ENCODE peak calls at places on chromosomes 6 and 20, in ten cellular contexts. Q is adrenal gland, O is endothelial cell of umbilical vein, G is IMR-90, M is transverse colon, L is body of pancreas, S is GM12878, V is Peyer's patch, T is esophagus muscularis mucosa, E is uterus. Z is an unnamed sample.

GRCh38 chr6:119443993-119444641 is 94.6 kb upstream of the MAN1A1 start:
- DNase-seq in Q (no peak), O (no peak), G (peak), M (no peak), L (no peak), S (no peak), V (no peak), T (no peak), E (no peak), Z (no peak)

GRCh38 chr6:89734526-89734925 is 85.1 kb downstream of the MDN1 start:
- DNase-seq in Q (peak), O (no peak), G (peak), M (no peak), L (no peak), S (no peak), V (no peak), T (no peak), E (no peak), Z (no peak)

GRCh38 chr6:131476362-131476761 is 96.7 kb upstream of the ARG1 start:
- DNase-seq in Q (no peak), O (no peak), G (no peak), M (no peak), L (no peak), S (no peak), V (no peak), T (no peak), E (no peak), Z (no peak)

GRCh38 chr6:150456466-150456865 is 87.7 kb downstream of the IYD start:
- DNase-seq in Q (no peak), O (no peak), G (no peak), M (no peak), L (no peak), S (no peak), V (no peak), T (no peak), E (no peak), Z (no peak)

GRCh38 chr6:146915671-146916127 is 288.5 kb upstream of the STXBP5 start:
- DNase-seq in Q (no peak), O (peak), G (peak), M (no peak), L (no peak), S (no peak), V (no peak), T (no peak), E (no peak), Z (no peak)

GRCh38 chr6:56062856-56063255 is 184.5 kb downstream of the COL21A1 start:
- DNase-seq in Q (no peak), O (no peak), G (peak), M (no peak), L (no peak), S (no peak), V (no peak), T (no peak), E (no peak), Z (no peak)

GRCh38 chr6:169070506-169071176 is 183.0 kb downstream of the THBS2 start:
- DNase-seq in Q (peak), O (no peak), G (peak), M (peak), L (peak), S (no peak), V (peak), T (peak), E (peak), Z (peak)

GRCh38 chr20:20215976-20216727 is 151.8 kb upstream of the INSM1 start:
- DNase-seq in Q (no peak), O (no peak), G (no peak), M (no peak), L (peak), S (no peak), V (no peak), T (no peak), E (no peak), Z (no peak)

GRCh38 chr20:64053841-64054661 is 4.6 kb upstream of the SOX18 start:
- DNase-seq in Q (peak), O (peak), G (no peak), M (no peak), L (peak), S (no peak), V (no peak), T (no peak), E (no peak), Z (peak)

GRCh38 chr20:37526839-37527637 is 638 bp downstream of the BLCAP start:
- DNase-seq in Q (peak), O (no peak), G (peak), M (peak), L (peak), S (no peak), V (peak), T (no peak), E (no peak), Z (peak)

GRCh38 chr6:16105874-16106273 is 23.0 kb upstream of the MYLIP start:
- DNase-seq in Q (no peak), O (no peak), G (peak), M (no peak), L (no peak), S (no peak), V (no peak), T (no peak), E (no peak), Z (no peak)

GRCh38 chr6:4274382-4275082 is 139.2 kb upstream of the ECI2 start:
- DNase-seq in Q (no peak), O (peak), G (peak), M (no peak), L (no peak), S (no peak), V (no peak), T (no peak), E (no peak), Z (no peak)

GRCh38 chr6:56547687-56548086 is 95.0 kb downstream of the DST start:
- DNase-seq in Q (no peak), O (no peak), G (no peak), M (no peak), L (no peak), S (no peak), V (no peak), T (no peak), E (no peak), Z (no peak)

GRCh38 chr6:18058429-18058828 is 64.0 kb downstream of the NHLRC1 start:
- DNase-seq in Q (peak), O (no peak), G (no peak), M (no peak), L (no peak), S (no peak), V (no peak), T (no peak), E (no peak), Z (no peak)

GRCh38 chr6:42443312-42444075 is 8.2 kb downstream of the TRERF1 start:
- DNase-seq in Q (no peak), O (no peak), G (no peak), M (no peak), L (no peak), S (no peak), V (peak), T (no peak), E (peak), Z (no peak)

GRCh38 chr6:165106261-165106660 is 203.1 kb downstream of the C6orf118 start:
- DNase-seq in Q (no peak), O (no peak), G (no peak), M (no peak), L (no peak), S (no peak), V (no peak), T (peak), E (no peak), Z (no peak)

GRCh38 chr20:50786703-50787102 is 8.2 kb upstream of the BCAS4 start:
- DNase-seq in Q (no peak), O (no peak), G (no peak), M (no peak), L (no peak), S (no peak), V (no peak), T (no peak), E (no peak), Z (no peak)

GRCh38 chr20:31516651-31517050 is 2.4 kb downstream of the HM13 start:
- DNase-seq in Q (no peak), O (no peak), G (no peak), M (no peak), L (no peak), S (no peak), V (no peak), T (no peak), E (no peak), Z (no peak)

GRCh38 chr6:138593100-138593877 is 94.0 kb upstream of the NHSL1 start:
- DNase-seq in Q (peak), O (peak), G (peak), M (peak), L (peak), S (peak), V (peak), T (no peak), E (peak), Z (no peak)

GRCh38 chr6:112842338-112842700 is 495.2 kb downstream of the RFPL4B start:
- DNase-seq in Q (no peak), O (peak), G (no peak), M (no peak), L (no peak), S (no peak), V (no peak), T (no peak), E (no peak), Z (no peak)

GRCh38 chr6:41594326-41594725 is 43.9 kb upstream of the MDFI start:
- DNase-seq in Q (no peak), O (no peak), G (no peak), M (no peak), L (no peak), S (no peak), V (no peak), T (no peak), E (no peak), Z (no peak)

DNA sequence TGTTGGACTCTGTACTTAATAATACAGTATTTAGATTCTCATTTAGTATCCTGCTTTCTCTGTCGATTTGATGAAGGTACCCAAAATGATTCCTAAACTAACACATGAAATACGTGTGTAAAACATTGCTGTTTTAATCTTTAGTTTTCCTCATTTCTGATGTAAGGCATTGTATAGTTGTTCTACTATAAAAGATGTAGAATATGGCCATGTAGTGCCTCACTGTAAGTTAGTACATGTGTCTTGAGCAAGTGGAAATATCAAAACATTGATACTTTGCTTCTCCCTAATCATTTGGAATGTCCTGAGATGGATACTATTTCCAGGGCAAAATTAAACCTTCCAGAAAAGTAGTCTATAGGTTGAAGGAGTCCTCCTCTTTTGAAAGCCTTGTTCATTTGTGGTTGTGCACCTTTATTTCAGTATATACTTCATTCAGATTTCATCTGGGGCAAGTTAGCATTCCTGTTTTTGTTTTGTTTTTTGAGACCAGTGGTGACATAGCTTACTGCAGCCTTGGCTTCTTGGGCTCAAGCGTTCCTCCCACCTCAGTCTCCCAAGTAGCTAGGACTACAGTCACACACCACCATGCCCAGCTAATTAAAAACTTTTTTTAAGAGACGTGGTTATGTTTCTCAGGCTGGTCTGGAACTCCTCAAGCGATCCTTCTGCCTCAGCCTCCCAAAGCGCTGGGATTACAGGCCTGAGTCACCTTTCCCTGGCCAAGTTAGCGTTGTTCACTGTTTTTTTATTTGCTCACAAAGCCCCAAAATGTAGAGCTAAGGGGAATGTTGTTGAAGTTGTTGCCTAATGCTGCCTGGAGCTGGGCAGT is 11.6 kb downstream of the SRSF3 start:
- DNase-seq in Q (no peak), O (no peak), G (no peak), M (no peak), L (no peak), S (no peak), V (no peak), T (no peak), E (no peak), Z (no peak)
- TF ChIP-seq POLR2A in Q (no peak), O (no peak), G (no peak), M (no peak), L (no peak), S (peak), V (no peak), T (no peak), E (no peak), Z (no peak)

GRCh38 chr6:159693894-159694545 is 979 bp upstream of the SOD2 start:
- DNase-seq in Q (peak), O (peak), G (peak), M (peak), L (peak), S (no peak), V (peak), T (no peak), E (peak), Z (peak)

GRCh38 chr6:159691133-159691962 is 1.7 kb downstream of the SOD2 start:
- DNase-seq in Q (peak), O (peak), G (peak), M (no peak), L (no peak), S (peak), V (no peak), T (no peak), E (no peak), Z (no peak)

GRCh38 chr6:159691963-159692287 is 1.1 kb downstream of the SOD2 start:
- DNase-seq in Q (no peak), O (no peak), G (no peak), M (no peak), L (no peak), S (no peak), V (no peak), T (peak), E (no peak), Z (peak)

GRCh38 chr6:159692303-159693127 is 526 bp downstream of the SOD2 start:
- DNase-seq in Q (peak), O (peak), G (peak), M (peak), L (peak), S (no peak), V (peak), T (peak), E (peak), Z (peak)

DNA sequence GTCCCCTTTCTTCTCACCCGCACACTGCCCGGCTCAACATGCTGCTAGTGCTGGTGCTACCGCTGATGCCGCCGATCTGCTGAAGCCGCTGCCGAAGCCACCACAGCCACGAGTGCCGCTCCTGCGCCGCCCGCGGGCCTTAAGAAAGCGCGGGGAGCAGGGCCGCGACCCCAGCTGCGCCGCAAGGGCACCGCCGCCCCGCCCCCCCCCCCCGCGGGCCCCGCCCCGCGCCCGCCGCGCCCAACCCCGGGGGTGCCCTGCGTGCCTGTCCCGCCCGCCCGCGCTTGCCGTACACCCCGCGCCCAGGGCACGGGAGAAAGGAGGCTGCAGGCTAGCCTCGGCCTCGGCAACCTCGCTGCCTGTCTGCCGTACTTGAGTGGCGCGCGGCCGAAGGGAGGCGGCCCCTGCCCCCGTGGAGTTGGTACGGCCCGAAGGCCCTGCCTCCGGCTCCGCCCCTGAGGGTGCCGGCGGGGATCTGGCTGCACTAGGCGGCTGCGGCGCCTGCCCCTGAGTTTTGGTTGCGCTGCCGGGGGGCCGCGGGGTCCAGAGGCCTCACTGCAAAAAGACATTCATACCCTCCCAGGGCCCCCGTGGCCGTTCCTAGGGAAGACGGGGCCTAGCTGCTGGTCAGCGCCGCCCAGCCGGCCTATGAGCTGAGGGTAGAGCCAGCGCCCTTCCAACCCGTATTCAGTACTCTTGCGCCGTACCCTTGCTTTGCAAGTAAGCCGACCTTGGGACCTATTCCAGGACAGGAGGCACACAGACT is at the start of gene SOD2:
- DNase-seq in Q (peak), O (peak), G (peak), M (peak), L (peak), S (no peak), V (peak), T (peak), E (peak), Z (peak)
- TF ChIP-seq POLR2A in Q (peak), O (peak), G (peak), M (peak), L (peak), S (peak), V (peak), T (peak), E (peak), Z (peak)

GRCh38 chr6:36198986-36199385 is 2.4 kb downstream of the BRPF3 start:
- DNase-seq in Q (no peak), O (no peak), G (no peak), M (no peak), L (no peak), S (no peak), V (no peak), T (peak), E (no peak), Z (no peak)

GRCh38 chr6:36195471-36196048 is 984 bp upstream of the BRPF3 start:
- DNase-seq in Q (no peak), O (peak), G (no peak), M (no peak), L (no peak), S (no peak), V (no peak), T (peak), E (no peak), Z (no peak)

GRCh38 chr6:36197739-36198221 is 1.2 kb downstream of the BRPF3 start:
- DNase-seq in Q (peak), O (peak), G (no peak), M (no peak), L (peak), S (no peak), V (no peak), T (no peak), E (peak), Z (peak)

GRCh38 chr6:36196049-36196879 is at the start of gene BRPF3:
- DNase-seq in Q (peak), O (peak), G (peak), M (peak), L (peak), S (no peak), V (peak), T (peak), E (peak), Z (peak)

DNA sequence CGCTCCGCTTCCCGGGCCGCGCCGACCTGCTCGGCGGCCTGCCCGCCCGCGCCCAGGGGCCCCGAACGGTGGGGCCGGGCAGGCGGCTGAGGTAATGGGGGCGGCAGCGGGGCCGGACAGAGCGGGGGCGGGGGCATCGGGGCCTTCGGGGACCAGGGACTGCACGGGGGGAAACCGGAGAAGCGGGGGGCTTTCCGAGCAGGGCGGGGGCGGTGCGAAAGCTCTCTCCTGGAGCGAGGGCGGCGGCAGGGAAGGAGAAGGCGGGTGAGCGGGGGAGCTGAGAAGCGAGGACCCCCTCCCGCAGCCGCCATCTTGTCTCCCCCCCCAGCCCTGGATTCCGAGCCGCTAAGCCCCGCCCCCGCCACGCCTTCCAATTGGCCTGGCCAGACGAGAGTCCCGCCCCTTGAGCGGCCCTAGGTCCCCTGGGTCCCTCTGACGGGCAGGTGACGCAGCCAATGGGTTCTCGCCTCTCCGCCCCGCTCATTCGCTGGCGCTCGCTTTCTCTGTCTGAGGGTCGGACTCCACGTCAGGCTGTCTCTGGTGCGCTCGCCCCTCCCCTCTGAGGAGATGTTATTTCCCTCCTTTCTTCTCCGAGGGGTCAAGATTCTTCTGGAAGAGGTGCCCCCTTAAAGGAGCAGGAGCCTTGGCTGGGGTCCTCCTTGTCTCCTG is 470 bp downstream of the BRPF3 start:
- DNase-seq in Q (peak), O (peak), G (peak), M (peak), L (peak), S (peak), V (peak), T (peak), E (peak), Z (peak)
- TF ChIP-seq POLR2A in Q (peak), O (peak), G (peak), M (peak), L (peak), S (peak), V (peak), T (peak), E (peak), Z (no peak)

GRCh38 chr6:125806813-125807212 is 16.1 kb downstream of the NCOA7 start:
- DNase-seq in Q (no peak), O (no peak), G (no peak), M (no peak), L (no peak), S (no peak), V (no peak), T (no peak), E (no peak), Z (no peak)

GRCh38 chr6:125808591-125808990 is 17.8 kb downstream of the NCOA7 start:
- DNase-seq in Q (no peak), O (no peak), G (no peak), M (no peak), L (no peak), S (no peak), V (no peak), T (no peak), E (no peak), Z (no peak)

GRCh38 chr6:125807293-125807692 is 16.5 kb downstream of the NCOA7 start:
- DNase-seq in Q (no peak), O (no peak), G (no peak), M (no peak), L (no peak), S (no peak), V (no peak), T (no peak), E (no peak), Z (no peak)

GRCh38 chr6:125809771-125810315 is 19.1 kb downstream of the NCOA7 start:
- DNase-seq in Q (no peak), O (no peak), G (no peak), M (no peak), L (no peak), S (no peak), V (no peak), T (no peak), E (no peak), Z (no peak)

GRCh38 chr6:125808060-125808459 is 17.3 kb downstream of the NCOA7 start:
- DNase-seq in Q (no peak), O (no peak), G (no peak), M (no peak), L (no peak), S (no peak), V (no peak), T (no peak), E (no peak), Z (no peak)
- TF ChIP-seq POLR2A in Q (no peak), O (no peak), G (no peak), M (no peak), L (no peak), S (peak), V (no peak), T (no peak), E (no peak), Z (no peak)

Z was measured in thyroid gland.